ENCODE peak calls at places on chromosomes 13 and 19, in seven cellular contexts. W is GM12892; Y is right cardiac atrium; U is central memory CD4-positive, alpha-beta T cell; M is smooth muscle cell of the brain vasculature; S is neural crest cell; O is Calu3. J is an unnamed sample.

GRCh38 chr19:15469513-15470297 is 5.4 kb upstream of the RASAL3 start:
- DNase-seq in M (no peak), S (no peak), Y (peak), U (no peak), W (no peak), O (no peak), J (no peak)

GRCh38 chr19:38320969-38321339 is 1.3 kb downstream of the KCNK6 start:
- DNase-seq in O (no peak), S (no peak), U (no peak), M (no peak), Y (no peak), W (no peak), J (no peak)

GRCh38 chr19:18437481-18438330 is at the start of gene ISYNA1:
- DNase-seq in S (no peak), U (peak), Y (no peak), O (peak), W (no peak), M (no peak), J (no peak)

GRCh38 chr19:1373534-1374249 is 10.0 kb upstream of the NDUFS7 start:
- DNase-seq in U (no peak), O (no peak), S (no peak), Y (peak), M (no peak), W (no peak), J (no peak)

GRCh38 chr19:53621885-53622710 is 9.7 kb upstream of the DPRX start:
- DNase-seq in Y (no peak), M (no peak), W (no peak), O (no peak), S (no peak), U (no peak), J (no peak)

GRCh38 chr13:39765801-39766463 is 110.5 kb downstream of the COG6 start:
- DNase-seq in S (no peak), Y (peak), O (peak), U (no peak), M (no peak), W (no peak), J (no peak)

GRCh38 chr13:30679483-30680330 is 55.6 kb upstream of the ALOX5AP start:
- DNase-seq in O (peak), M (no peak), S (no peak), W (no peak), Y (no peak), U (peak), J (no peak)

GRCh38 chr19:56663931-56664500 is 7.5 kb downstream of the ZNF835 start:
- DNase-seq in U (no peak), S (no peak), M (no peak), O (no peak), W (no peak), Y (no peak), J (no peak)

GRCh38 chr19:5369962-5370367 is 29.4 kb upstream of the PTPRS start:
- DNase-seq in Y (peak), O (peak), S (peak), M (no peak), W (peak), U (no peak), J (no peak)

GRCh38 chr13:75220238-75220542 is 261.8 kb downstream of the TBC1D4 start:
- DNase-seq in M (no peak), W (no peak), Y (no peak), O (no peak), S (no peak), U (no peak), J (no peak)

GRCh38 chr13:109844396-109844795 is 58.0 kb upstream of the IRS2 start:
- DNase-seq in O (no peak), M (peak), Y (no peak), S (no peak), W (no peak), U (no peak), J (no peak)

GRCh38 chr19:17234911-17235617 is 9.0 kb downstream of the OCEL1 start:
- DNase-seq in O (peak), S (peak), W (peak), Y (peak), M (no peak), U (peak), J (no peak)

GRCh38 chr13:94712287-94712811 is at the start of gene SOX21:
- DNase-seq in M (no peak), W (no peak), Y (no peak), U (no peak), S (peak), O (no peak), J (no peak)

GRCh38 chr19:55836340-55836739 is at the start of gene NLRP4:
- DNase-seq in M (no peak), W (no peak), S (no peak), Y (no peak), U (no peak), O (no peak), J (no peak)

GRCh38 chr13:40648040-40648439 is 18.4 kb downstream of the FOXO1 start:
- DNase-seq in W (no peak), Y (no peak), O (no peak), M (no peak), S (no peak), U (no peak), J (no peak)

GRCh38 chr13:103187621-103188020 is 121.4 kb upstream of the SLC10A2 start:
- DNase-seq in U (no peak), S (no peak), Y (no peak), W (no peak), M (no peak), O (no peak), J (no peak)

GRCh38 chr13:112119192-112120030 is 52.5 kb downstream of the SOX1 start:
- DNase-seq in Y (no peak), W (no peak), U (no peak), O (no peak), S (no peak), M (no peak), J (no peak)

GRCh38 chr19:46602392-46603194 is 1.5 kb downstream of the CALM3 start:
- DNase-seq in M (no peak), O (no peak), W (no peak), U (no peak), S (no peak), Y (no peak), J (no peak)

GRCh38 chr19:4583961-4584669 is 24.6 kb upstream of the SEMA6B start:
- DNase-seq in O (peak), W (no peak), S (peak), U (no peak), Y (no peak), M (no peak), J (no peak)

GRCh38 chr19:14516048-14516534 is 2.1 kb downstream of the DNAJB1 start:
- DNase-seq in O (no peak), Y (no peak), U (no peak), M (no peak), W (no peak), S (no peak), J (no peak)

J was measured in HCT116.